ENCODE peak calls at places on chromosomes 16 and 17, in seven cellular contexts. L, Y, V, U, Q, R and E are unnamed samples. For H3K4me1, the result is how much of the 10 kb centered on the place peaks cover.

GRCh38 chr16:30641378-30641982 is 9.3 kb upstream of the PRR14 start:
- DNase-seq in L (no peak), Y (no peak), V (no peak), U (no peak), Q (no peak), R (no peak), E (no peak)

GRCh38 chr16:12271006-12271405 is 294.5 kb downstream of the SNX29 start:
- DNase-seq in L (peak), Y (peak), V (peak), U (peak), Q (peak), R (peak), E (peak)

GRCh38 chr17:77602883-77603640 is 355.4 kb upstream of the TNRC6C start:
- DNase-seq in L (no peak), Y (peak), V (no peak), U (no peak), Q (no peak), R (no peak), E (peak)

GRCh38 chr16:65176603-65177002 is 54.7 kb upstream of the CDH11 start:
- DNase-seq in L (no peak), Y (no peak), V (no peak), U (peak), Q (peak), R (no peak), E (no peak)

GRCh38 chr16:9099131-9099625 is 7.7 kb downstream of the HAPSTR1 start:
- DNase-seq in L (no peak), Y (no peak), V (no peak), U (peak), Q (peak), R (peak), E (no peak)

GRCh38 chr16:85626191-85626951 is 13.2 kb downstream of the GSE1 start:
- DNase-seq in L (peak), Y (peak), V (peak), U (peak), Q (no peak), R (no peak), E (peak)

GRCh38 chr17:55394357-55395021 is 27.1 kb downstream of the MMD start:
- DNase-seq in L (no peak), Y (no peak), V (no peak), U (no peak), Q (no peak), R (no peak), E (no peak)

GRCh38 chr17:55677449-55677848 is 45.2 kb downstream of the TMEM100 start:
- DNase-seq in L (no peak), Y (no peak), V (no peak), U (no peak), Q (no peak), R (no peak), E (no peak)

GRCh38 chr16:65672960-65673359 is 551.1 kb upstream of the CDH11 start:
- DNase-seq in L (peak), Y (no peak), V (no peak), U (no peak), Q (peak), R (no peak), E (no peak)

GRCh38 chr16:9151597-9151996 is 60.2 kb downstream of the HAPSTR1 start:
- DNase-seq in L (no peak), Y (no peak), V (no peak), U (peak), Q (peak), R (no peak), E (no peak)

GRCh38 chr16:78198299-78198698 is 98.8 kb downstream of the WWOX start:
- DNase-seq in L (no peak), Y (no peak), V (no peak), U (no peak), Q (no peak), R (no peak), E (no peak)

GRCh38 chr17:64580384-64581307 is 73.9 kb downstream of the CEP95 start:
- DNase-seq in L (no peak), Y (no peak), V (no peak), U (no peak), Q (no peak), R (no peak), E (no peak)

GRCh38 chr16:53692146-53692545 is 11.5 kb downstream of the RPGRIP1L start:
- DNase-seq in L (peak), Y (peak), V (no peak), U (peak), Q (no peak), R (peak), E (no peak)

GRCh38 chr16:23924138-23924537 is 88.4 kb downstream of the PRKCB start:
- DNase-seq in L (no peak), Y (no peak), V (no peak), U (no peak), Q (no peak), R (no peak), E (no peak)

GRCh38 chr17:59310263-59310920 is 21.1 kb upstream of the YPEL2 start:
- DNase-seq in L (no peak), Y (no peak), V (no peak), U (no peak), Q (no peak), R (no peak), E (no peak)

GRCh38 chr16:13480801-13481200 is 439.2 kb upstream of the ERCC4 start:
- DNase-seq in L (no peak), Y (no peak), V (no peak), U (no peak), Q (no peak), R (no peak), E (no peak)

GRCh38 chr16:50208460-50208931 is 55.4 kb downstream of the TENT4B start:
- DNase-seq in L (no peak), Y (no peak), V (no peak), U (peak), Q (peak), R (peak), E (no peak)

GRCh38 chr16:89202422-89203215 is 2.3 kb upstream of the SLC22A31 start:
- DNase-seq in L (no peak), Y (peak), V (no peak), U (no peak), Q (no peak), R (no peak), E (peak)
- H3K23ac ChIP-seq in L (no peak), Y (no peak), V (no peak), U (no peak), Q (no peak), R (no peak), E (no peak)

GRCh38 chr16:10323528-10323869 is 62.4 kb upstream of the ATF7IP2 start:
- DNase-seq in L (no peak), Y (no peak), V (no peak), U (no peak), Q (no peak), R (no peak), E (no peak)

GRCh38 chr16:10325783-10326543 is 59.9 kb upstream of the ATF7IP2 start:
- DNase-seq in L (no peak), Y (no peak), V (no peak), U (no peak), Q (no peak), R (no peak), E (no peak)

GRCh38 chr16:10322723-10323527 is 62.9 kb upstream of the ATF7IP2 start:
- DNase-seq in L (no peak), Y (no peak), V (no peak), U (no peak), Q (no peak), R (peak), E (no peak)

GRCh38 chr16:10324210-10324609 is 61.7 kb upstream of the ATF7IP2 start:
- DNase-seq in L (no peak), Y (no peak), V (no peak), U (no peak), Q (no peak), R (no peak), E (no peak)

GRCh38 chr16:10326647-10327046 is 59.2 kb upstream of the ATF7IP2 start:
- DNase-seq in L (no peak), Y (no peak), V (no peak), U (no peak), Q (no peak), R (no peak), E (no peak)
- H3K4me1 ChIP-seq in L (under half), Y (under half), V (under half), U (under half), Q (under half), R (under half), E (under half)

GRCh38 chr17:32208436-32208835 is 57.2 kb upstream of the RHBDL3 start:
- DNase-seq in L (no peak), Y (no peak), V (no peak), U (no peak), Q (no peak), R (no peak), E (no peak)

GRCh38 chr17:32206816-32207215 is 58.8 kb upstream of the RHBDL3 start:
- DNase-seq in L (no peak), Y (no peak), V (no peak), U (peak), Q (peak), R (no peak), E (no peak)

GRCh38 chr17:32211671-32212070 is 54.0 kb upstream of the RHBDL3 start:
- DNase-seq in L (no peak), Y (no peak), V (no peak), U (no peak), Q (no peak), R (no peak), E (no peak)
- H3K23ac ChIP-seq in L (no peak), Y (no peak), V (no peak), U (no peak), Q (no peak), R (no peak), E (no peak)

GRCh38 chr17:50265212-50265611 is 9.1 kb upstream of the TMEM92 start:
- DNase-seq in L (no peak), Y (no peak), V (no peak), U (no peak), Q (no peak), R (no peak), E (no peak)

GRCh38 chr17:50265690-50266306 is 8.5 kb upstream of the TMEM92 start:
- DNase-seq in L (no peak), Y (peak), V (no peak), U (no peak), Q (no peak), R (no peak), E (no peak)

GRCh38 chr17:50264263-50265113 is 9.8 kb upstream of the TMEM92 start:
- DNase-seq in L (no peak), Y (peak), V (no peak), U (peak), Q (peak), R (no peak), E (no peak)

GRCh38 chr17:50262001-50262794 is 12.1 kb upstream of the TMEM92 start:
- DNase-seq in L (no peak), Y (peak), V (no peak), U (no peak), Q (no peak), R (no peak), E (no peak)

DNA sequence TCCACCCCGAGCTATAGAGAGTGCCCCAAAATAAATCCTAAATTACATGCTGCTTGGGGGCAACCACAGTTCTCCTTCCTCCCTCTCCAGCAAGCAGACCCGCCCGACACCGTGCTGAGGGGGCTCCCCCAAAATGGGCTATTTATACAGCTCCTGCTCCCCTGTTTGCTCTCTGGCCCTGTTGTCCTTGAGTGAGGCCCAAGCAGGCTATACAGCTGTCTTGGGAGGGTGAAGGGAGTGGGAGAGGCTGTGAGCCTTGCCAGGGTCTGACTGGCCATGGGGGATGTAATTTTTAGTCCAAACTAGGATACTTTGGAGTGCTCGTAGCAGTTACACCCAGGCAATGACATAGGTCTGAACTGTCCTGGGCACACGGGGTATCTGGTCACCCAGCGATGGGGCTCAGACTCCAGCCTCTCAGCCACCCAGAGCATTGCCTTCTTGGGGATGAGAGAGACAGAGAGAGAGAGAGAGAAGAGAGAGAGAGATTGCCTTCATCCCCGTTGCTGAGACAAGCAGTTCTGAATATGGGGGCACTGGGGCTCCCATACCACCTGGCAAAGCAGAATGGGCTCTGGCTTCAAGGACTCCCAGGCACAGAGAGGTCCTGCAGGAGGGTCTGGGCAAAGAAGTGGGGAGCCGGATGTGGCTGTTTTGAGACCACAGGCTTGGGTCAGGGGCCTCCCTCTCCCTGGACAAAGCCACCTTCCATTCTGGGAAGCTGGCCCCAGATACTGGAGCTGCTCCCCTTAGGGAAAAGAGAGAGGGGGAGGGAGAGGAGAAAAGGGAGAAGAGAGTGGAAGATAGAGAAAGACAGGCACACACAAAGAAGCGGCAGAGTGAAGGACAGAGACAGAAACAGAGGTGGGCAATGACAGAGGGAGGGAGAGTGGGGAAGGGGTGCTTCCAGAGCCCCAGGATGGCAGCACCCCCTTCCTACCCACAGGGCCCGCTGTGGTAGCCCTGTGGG is 10.7 kb upstream of the TMEM92 start:
- DNase-seq in L (no peak), Y (peak), V (no peak), U (no peak), Q (no peak), R (no peak), E (no peak)
- H3K4me1 ChIP-seq in L (under half), Y (under half), V (under half), U (half or more), Q (half or more), R (under half), E (under half)

GRCh38 chr17:73179387-73179786 is 13.5 kb upstream of the COG1 start:
- DNase-seq in L (no peak), Y (no peak), V (no peak), U (no peak), Q (no peak), R (no peak), E (no peak)

GRCh38 chr17:73179878-73180277 is 13.0 kb upstream of the COG1 start:
- DNase-seq in L (no peak), Y (no peak), V (no peak), U (no peak), Q (no peak), R (no peak), E (no peak)

GRCh38 chr17:73184133-73184993 is 8.5 kb upstream of the COG1 start:
- DNase-seq in L (no peak), Y (no peak), V (no peak), U (no peak), Q (no peak), R (no peak), E (no peak)

GRCh38 chr17:73186283-73186682 is 6.6 kb upstream of the COG1 start:
- DNase-seq in L (no peak), Y (no peak), V (no peak), U (no peak), Q (no peak), R (no peak), E (no peak)

GRCh38 chr17:73182616-73183310 is 10.1 kb upstream of the COG1 start:
- DNase-seq in L (no peak), Y (no peak), V (no peak), U (no peak), Q (no peak), R (no peak), E (no peak)
- H3K23ac ChIP-seq in L (no peak), Y (no peak), V (no peak), U (no peak), Q (no peak), R (no peak), E (no peak)

GRCh38 chr17:79730769-79731483 is at the start of gene ENPP7:
- DNase-seq in L (no peak), Y (no peak), V (no peak), U (no peak), Q (no peak), R (no peak), E (no peak)
- H3K4me1 ChIP-seq in L (under half), Y (under half), V (under half), U (under half), Q (under half), R (under half), E (under half)

DNA sequence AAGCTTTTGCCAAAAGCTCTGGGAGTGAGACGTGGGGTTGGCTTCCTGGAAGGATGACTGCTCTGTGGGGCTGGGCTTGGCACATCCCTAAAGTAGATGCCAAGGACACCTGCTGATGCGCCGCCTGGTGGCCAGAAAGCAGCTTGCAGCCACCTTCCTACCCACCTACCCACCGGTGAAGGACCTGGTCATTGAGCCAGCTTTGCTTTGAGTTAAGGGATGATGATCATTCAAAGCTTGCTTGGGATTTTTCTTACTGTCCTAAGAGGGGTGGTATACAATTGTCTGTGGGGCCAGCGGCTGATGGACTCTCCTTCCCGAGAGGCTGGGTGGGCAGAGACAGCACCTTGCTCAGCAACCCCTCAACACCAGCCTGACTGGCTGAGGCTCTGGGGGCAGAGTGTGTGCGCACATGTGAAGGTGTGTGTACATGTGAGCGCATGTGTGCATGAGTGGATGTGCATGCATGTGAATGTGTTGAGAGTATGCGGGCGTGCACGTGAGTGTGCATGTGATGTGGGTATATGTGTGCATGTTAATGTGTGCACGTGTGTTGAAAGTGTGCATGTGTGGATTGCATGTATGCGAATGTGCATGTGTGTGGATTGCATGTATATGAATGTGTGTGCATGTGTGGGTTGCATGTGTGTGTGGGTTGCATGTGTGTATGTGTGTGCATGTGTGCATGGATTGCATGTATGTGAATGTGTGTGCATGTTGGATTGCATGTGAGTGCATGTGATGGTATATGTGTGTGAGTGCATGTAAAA is 18.6 kb downstream of the C1QTNF1 start:
- DNase-seq in L (peak), Y (peak), V (no peak), U (no peak), Q (peak), R (peak), E (peak)
- H3K23ac ChIP-seq in L (no peak), Y (no peak), V (peak), U (no peak), Q (no peak), R (peak), E (no peak)

DNA sequence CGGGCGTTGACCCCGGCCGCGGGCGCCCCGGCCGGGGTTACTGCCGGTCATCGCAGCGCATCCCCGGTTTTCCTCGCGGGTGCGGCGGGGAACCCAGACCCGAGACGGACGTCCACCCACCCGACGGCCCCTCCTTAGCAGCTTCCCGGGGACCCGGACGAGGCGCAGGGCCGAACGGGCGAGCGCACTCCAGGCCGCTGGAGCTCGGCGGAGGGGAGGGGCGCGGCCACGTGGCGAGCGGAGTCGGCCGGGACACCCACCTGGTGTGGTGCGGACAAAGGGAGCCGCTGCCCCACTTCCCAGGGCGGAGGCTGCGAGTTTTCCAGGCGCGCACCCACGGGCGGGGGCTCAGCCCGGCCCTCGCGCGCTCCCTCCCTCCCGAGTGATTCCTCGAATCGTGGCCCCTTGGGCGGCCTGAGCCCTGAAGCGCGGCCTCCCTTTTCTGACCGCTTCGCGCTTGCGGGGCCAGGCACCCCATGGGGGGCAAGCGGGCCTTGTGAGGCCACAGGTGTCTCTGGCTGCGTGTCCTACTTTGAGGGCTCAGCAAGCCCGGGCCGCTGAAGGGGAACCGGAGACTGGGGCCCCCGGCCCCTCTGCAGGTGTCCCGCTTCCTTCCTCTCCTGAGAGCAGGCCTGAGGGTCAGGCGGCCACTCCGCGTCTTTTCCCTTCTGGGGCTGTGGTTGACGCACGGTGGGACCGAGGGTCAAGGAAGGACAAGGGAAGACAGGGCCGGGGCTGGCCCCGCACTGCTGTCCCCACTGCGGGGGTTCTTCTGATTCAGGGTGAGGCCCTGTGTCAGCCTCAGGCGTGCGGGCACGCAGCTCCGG is 1.1 kb upstream of the FASN start:
- DNase-seq in L (no peak), Y (no peak), V (no peak), U (no peak), Q (no peak), R (no peak), E (no peak)
- H3K4me1 ChIP-seq in L (under half), Y (under half), V (half or more), U (half or more), Q (under half), R (under half), E (under half)